ENCODE peak calls at places on chromosomes 5 and 9, in four cellular contexts. X is GM12878, C is K562, R is GM12891. P is an unnamed sample.

GRCh38 chr9:9950813-9951212 is 662.0 kb downstream of the PTPRD start:
- DNase-seq in X (no peak), C (no peak), R (no peak), P (no peak)

GRCh38 chr5:179302499-179303185 is 42.6 kb downstream of the ADAMTS2 start:
- DNase-seq in X (no peak), C (peak), R (no peak), P (no peak)

GRCh38 chr9:18268381-18268780 is 205.6 kb upstream of the ADAMTSL1 start:
- DNase-seq in X (no peak), C (no peak), R (no peak), P (no peak)

GRCh38 chr5:160188151-160188967 is 40.9 kb upstream of the FABP6 start:
- DNase-seq in X (no peak), C (peak), R (peak), P (no peak)

GRCh38 chr9:112047538-112048066 is 127.5 kb downstream of the SUSD1 start:
- DNase-seq in X (no peak), C (no peak), R (no peak), P (no peak)

GRCh38 chr9:98501776-98502175 is 207.0 kb downstream of the GABBR2 start:
- DNase-seq in X (no peak), C (no peak), R (no peak), P (no peak)

GRCh38 chr9:36788534-36788933 is 215.8 kb downstream of the MELK start:
- DNase-seq in X (no peak), C (peak), R (no peak), P (no peak)

GRCh38 chr9:137138058-137138697 is 776 bp upstream of the GRIN1 start:
- DNase-seq in X (no peak), C (peak), R (no peak), P (no peak)

GRCh38 chr9:128558431-128559310 is 6.3 kb downstream of the SPTAN1 start:
- DNase-seq in X (peak), C (peak), R (peak), P (peak)

GRCh38 chr9:87588339-87588738 is 90.7 kb downstream of the DAPK1 start:
- DNase-seq in X (no peak), C (no peak), R (no peak), P (no peak)

GRCh38 chr9:87587864-87588263 is 90.2 kb downstream of the DAPK1 start:
- DNase-seq in X (no peak), C (no peak), R (no peak), P (no peak)

GRCh38 chr9:87587356-87587745 is 89.7 kb downstream of the DAPK1 start:
- DNase-seq in X (no peak), C (no peak), R (no peak), P (no peak)

GRCh38 chr9:87586731-87587355 is 89.2 kb downstream of the DAPK1 start:
- DNase-seq in X (no peak), C (no peak), R (no peak), P (no peak)

GRCh38 chr9:87585456-87585855 is 87.8 kb downstream of the DAPK1 start:
- DNase-seq in X (no peak), C (no peak), R (no peak), P (no peak)
- TF ChIP-seq SPI1 in X (no peak), C (no peak), R (no peak), P (no peak)

DNA sequence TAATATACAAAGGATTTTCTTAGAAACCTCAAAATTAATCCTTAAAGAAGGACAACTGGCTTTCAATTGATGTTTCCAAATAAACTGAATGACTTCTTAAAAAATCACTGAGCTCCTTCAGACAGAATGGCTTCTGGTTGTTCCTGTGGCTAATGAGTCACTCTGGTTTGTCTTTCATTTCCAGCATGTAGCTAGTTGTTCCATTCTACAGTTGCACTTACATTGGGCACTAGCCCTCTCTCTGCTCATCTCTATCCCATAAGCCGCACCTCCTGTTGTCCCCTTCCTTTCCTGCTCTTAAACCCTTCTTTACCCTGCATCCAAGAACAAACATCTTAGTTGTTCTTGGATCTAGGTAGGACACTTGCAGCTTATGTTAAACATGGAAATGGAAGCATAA is 235.3 kb upstream of the HAPLN1 start:
- DNase-seq in X (no peak), C (no peak), R (no peak), P (no peak)
- TF ChIP-seq SPI1 in X (no peak), C (no peak), R (no peak), P (no peak)

GRCh38 chr9:79759460-79759859 is 187.7 kb downstream of the TLE4 start:
- DNase-seq in X (no peak), C (no peak), R (no peak), P (no peak)
- TF ChIP-seq SPI1 in X (no peak), C (no peak), R (no peak), P (no peak)

GRCh38 chr5:80917596-80917995 is 42.6 kb upstream of the RASGRF2 start:
- DNase-seq in X (no peak), C (no peak), R (no peak), P (no peak)

GRCh38 chr5:80919678-80920196 is 40.4 kb upstream of the RASGRF2 start:
- DNase-seq in X (no peak), C (no peak), R (no peak), P (no peak)

GRCh38 chr5:80920333-80920732 is 39.8 kb upstream of the RASGRF2 start:
- DNase-seq in X (no peak), C (no peak), R (no peak), P (no peak)

GRCh38 chr5:80916661-80917060 is 43.5 kb upstream of the RASGRF2 start:
- DNase-seq in X (no peak), C (no peak), R (no peak), P (no peak)

DNA sequence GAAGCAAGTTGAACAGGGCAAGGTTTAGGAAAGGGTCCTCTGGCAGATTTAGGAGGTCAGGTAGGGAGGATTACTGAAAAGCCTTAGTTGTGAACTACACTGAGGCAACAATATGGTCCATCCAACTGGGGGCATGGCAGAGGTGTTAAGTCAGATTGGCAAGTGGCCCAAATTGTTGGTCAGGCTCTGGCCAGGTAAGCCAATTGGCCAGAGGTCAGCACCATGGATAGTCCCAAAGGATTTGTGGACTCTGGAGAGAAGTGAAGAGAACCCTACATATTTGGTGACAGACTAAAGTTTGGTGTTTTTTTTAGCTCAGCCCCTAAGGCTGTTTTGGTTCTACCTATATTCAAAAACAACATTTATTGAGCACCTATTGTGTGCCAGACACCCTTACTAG is 39.1 kb upstream of the RASGRF2 start:
- DNase-seq in X (no peak), C (no peak), R (no peak), P (no peak)
- TF ChIP-seq SPI1 in X (no peak), C (no peak), R (no peak), P (no peak)

GRCh38 chr9:14433841-14434511 is 120.0 kb upstream of the NFIB start:
- DNase-seq in X (no peak), C (no peak), R (no peak), P (no peak)
- TF ChIP-seq SPI1 in X (no peak), C (no peak), R (no peak), P (no peak)

GRCh38 chr5:155905359-155905758 is 421.6 kb upstream of the SGCD start:
- DNase-seq in X (no peak), C (no peak), R (no peak), P (no peak)
- TF ChIP-seq SPI1 in X (no peak), C (no peak), R (no peak), P (no peak)

GRCh38 chr5:151037561-151038291 is 17.3 kb downstream of the GPX3 start:
- DNase-seq in X (no peak), C (no peak), R (no peak), P (no peak)
- TF ChIP-seq SPI1 in X (no peak), C (no peak), R (no peak), P (no peak)

GRCh38 chr5:151110122-151110681 is 29.4 kb upstream of the TNIP1 start:
- DNase-seq in X (no peak), C (no peak), R (no peak), P (no peak)
- TF ChIP-seq SPI1 in X (no peak), C (no peak), R (no peak), P (no peak)

GRCh38 chr5:163731256-163731655 is 225.8 kb downstream of the MAT2B start:
- DNase-seq in X (no peak), C (no peak), R (no peak), P (no peak)

GRCh38 chr5:163730206-163730782 is 224.9 kb downstream of the MAT2B start:
- DNase-seq in X (no peak), C (no peak), R (no peak), P (no peak)

GRCh38 chr5:163724305-163724704 is 218.9 kb downstream of the MAT2B start:
- DNase-seq in X (no peak), C (no peak), R (no peak), P (no peak)

GRCh38 chr5:163727028-163727427 is 221.6 kb downstream of the MAT2B start:
- DNase-seq in X (peak), C (no peak), R (no peak), P (no peak)
- TF ChIP-seq SPI1 in X (peak), C (no peak), R (peak), P (peak)

GRCh38 chr5:178234121-178234752 is 1.6 kb upstream of the PHYKPL start:
- DNase-seq in X (no peak), C (no peak), R (no peak), P (no peak)
- TF ChIP-seq SPI1 in X (no peak), C (no peak), R (no peak), P (no peak)